ENCODE peak calls at places on chromosomes 11 and 22, in seven cellular contexts. V is WTC11, P is HCT116, J is H1, L is HepG2, Y is K562, M is GM12878. S is an unnamed sample.

GRCh38 chr22:47218671-47219070 is 456.2 kb downstream of the TBC1D22A start:
- DNase-seq in V (no peak), P (no peak), J (no peak), L (no peak), Y (no peak), M (no peak), S (no peak)

GRCh38 chr11:76629853-76630599 is 40.5 kb downstream of the LRRC32 start:
- DNase-seq in V (no peak), P (no peak), J (no peak), L (no peak), Y (no peak), M (no peak), S (no peak)

GRCh38 chr11:27973851-27974536 is 134.0 kb downstream of the KIF18A start:
- DNase-seq in V (no peak), P (no peak), J (no peak), L (no peak), Y (no peak), M (no peak), S (no peak)

GRCh38 chr22:36439481-36440271 is 41.8 kb downstream of the TXN2 start:
- DNase-seq in V (no peak), P (no peak), J (no peak), L (peak), Y (peak), M (no peak), S (peak)

GRCh38 chr22:46026907-46027218 is 49.9 kb upstream of the WNT7B start:
- DNase-seq in V (no peak), P (no peak), J (no peak), L (no peak), Y (no peak), M (no peak), S (no peak)

GRCh38 chr11:66068923-66069714 is 953 bp upstream of the PACS1 start:
- DNase-seq in V (peak), P (no peak), J (peak), L (peak), Y (no peak), M (no peak), S (no peak)

GRCh38 chr11:115606223-115607220 is 102.3 kb upstream of the CADM1 start:
- DNase-seq in V (no peak), P (no peak), J (no peak), L (no peak), Y (no peak), M (no peak), S (no peak)

GRCh38 chr11:93733474-93733873 is 7.8 kb downstream of the TAF1D start:
- DNase-seq in V (no peak), P (no peak), J (no peak), L (no peak), Y (no peak), M (no peak), S (no peak)

GRCh38 chr11:123304828-123305530 is 109.9 kb upstream of the CLMP start:
- DNase-seq in V (no peak), P (no peak), J (no peak), L (no peak), Y (no peak), M (no peak), S (no peak)

GRCh38 chr22:23161029-23161428 is 15.8 kb downstream of the RAB36 start:
- DNase-seq in V (no peak), P (no peak), J (no peak), L (no peak), Y (no peak), M (no peak), S (no peak)

GRCh38 chr22:23164091-23164490 is 16.2 kb upstream of the BCR start:
- DNase-seq in V (no peak), P (no peak), J (no peak), L (no peak), Y (no peak), M (no peak), S (no peak)

GRCh38 chr22:23161574-23161973 is 16.3 kb downstream of the RAB36 start:
- DNase-seq in V (no peak), P (no peak), J (no peak), L (no peak), Y (no peak), M (no peak), S (no peak)

GRCh38 chr22:23166038-23166831 is 14.1 kb upstream of the BCR start:
- DNase-seq in V (no peak), P (no peak), J (no peak), L (no peak), Y (no peak), M (no peak), S (no peak)

DNA sequence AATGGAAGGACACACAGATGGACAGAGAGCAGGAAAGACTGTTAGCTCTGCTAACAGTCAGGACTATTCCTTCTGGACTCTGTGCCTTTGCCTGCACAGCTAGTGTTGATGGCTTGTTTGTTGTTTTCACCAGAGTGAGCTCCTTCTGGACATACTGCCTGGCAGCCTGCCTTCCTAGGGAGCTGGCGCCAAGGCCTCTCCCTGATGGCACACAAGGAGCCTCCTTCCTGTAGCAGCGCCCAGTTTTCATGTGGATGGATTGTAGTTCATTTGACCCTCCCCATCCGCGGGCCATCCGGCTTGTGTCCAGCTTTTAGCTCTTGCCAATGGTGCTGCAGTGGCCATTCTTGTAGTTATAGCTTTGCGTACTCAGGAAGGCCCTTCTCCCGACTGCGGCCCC is 16.6 kb upstream of the BCR start:
- DNase-seq in V (no peak), P (no peak), J (no peak), L (no peak), Y (no peak), M (no peak), S (no peak)
- TF ChIP-seq SP1 in V (no peak), P (no peak), J (no peak), L (no peak), Y (no peak), M (no peak), S (no peak)

GRCh38 chr22:39349967-39350802 is at the start of gene SYNGR1:
- DNase-seq in V (peak), P (no peak), J (no peak), L (no peak), Y (peak), M (no peak), S (peak)
- TF ChIP-seq SP1 in V (peak), P (no peak), J (no peak), L (no peak), Y (no peak), M (no peak), S (no peak)

GRCh38 chr22:44023404-44024287 is 456 bp upstream of the PARVB start:
- DNase-seq in V (peak), P (no peak), J (peak), L (no peak), Y (peak), M (no peak), S (peak)

GRCh38 chr22:44026066-44026629 is 2.0 kb downstream of the PARVB start:
- DNase-seq in V (no peak), P (no peak), J (no peak), L (no peak), Y (no peak), M (no peak), S (no peak)

GRCh38 chr22:44025171-44026065 is 1.3 kb downstream of the PARVB start:
- DNase-seq in V (no peak), P (no peak), J (no peak), L (no peak), Y (peak), M (peak), S (no peak)

GRCh38 chr22:44026630-44027511 is 2.8 kb downstream of the PARVB start:
- DNase-seq in V (no peak), P (no peak), J (no peak), L (no peak), Y (peak), M (peak), S (no peak)

DNA sequence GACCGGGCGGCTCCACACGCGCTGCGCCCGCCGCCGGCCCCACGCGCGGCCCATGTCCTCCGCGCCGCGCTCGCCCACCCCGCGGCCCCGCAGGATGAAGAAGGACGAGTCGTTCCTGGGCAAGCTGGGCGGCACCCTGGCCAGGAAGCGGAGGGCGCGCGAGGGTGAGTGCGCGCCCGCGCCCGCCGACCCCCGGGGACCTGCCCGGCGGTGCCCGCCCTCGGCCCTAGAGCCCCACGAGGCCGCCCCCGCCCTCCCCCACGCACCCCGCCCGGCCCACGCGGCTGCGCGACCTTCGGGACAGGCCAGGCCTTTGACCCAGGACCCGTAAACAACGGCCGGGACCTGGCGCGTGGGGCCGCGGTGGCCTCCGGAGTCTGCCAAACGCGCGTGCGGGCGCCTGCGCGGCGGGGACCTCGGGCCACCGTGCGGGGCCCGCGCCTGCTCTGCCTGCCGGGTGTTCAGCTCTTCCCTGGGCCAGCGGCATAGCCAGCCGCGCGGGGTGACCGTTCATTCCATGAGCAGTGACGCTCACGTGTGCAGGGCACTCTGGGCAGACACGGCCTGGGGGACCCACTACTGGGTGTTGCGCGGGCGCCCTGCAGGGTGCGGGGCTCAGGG is at the start of gene PARVB:
- DNase-seq in V (peak), P (no peak), J (peak), L (no peak), Y (peak), M (no peak), S (peak)
- TF ChIP-seq SP1 in V (no peak), P (no peak), J (no peak), L (no peak), Y (no peak), M (no peak), S (no peak)

GRCh38 chr11:117980280-117980679 is 5.9 kb upstream of the IL10RA start:
- DNase-seq in V (no peak), P (no peak), J (peak), L (no peak), Y (no peak), M (no peak), S (no peak)

GRCh38 chr11:117980716-117981115 is 5.5 kb upstream of the IL10RA start:
- DNase-seq in V (no peak), P (no peak), J (no peak), L (no peak), Y (no peak), M (no peak), S (no peak)

GRCh38 chr11:117976445-117976844 is 9.7 kb upstream of the IL10RA start:
- DNase-seq in V (no peak), P (no peak), J (no peak), L (no peak), Y (no peak), M (no peak), S (no peak)

GRCh38 chr11:117978982-117979381 is 7.2 kb upstream of the IL10RA start:
- DNase-seq in V (no peak), P (no peak), J (no peak), L (no peak), Y (peak), M (no peak), S (no peak)

DNA sequence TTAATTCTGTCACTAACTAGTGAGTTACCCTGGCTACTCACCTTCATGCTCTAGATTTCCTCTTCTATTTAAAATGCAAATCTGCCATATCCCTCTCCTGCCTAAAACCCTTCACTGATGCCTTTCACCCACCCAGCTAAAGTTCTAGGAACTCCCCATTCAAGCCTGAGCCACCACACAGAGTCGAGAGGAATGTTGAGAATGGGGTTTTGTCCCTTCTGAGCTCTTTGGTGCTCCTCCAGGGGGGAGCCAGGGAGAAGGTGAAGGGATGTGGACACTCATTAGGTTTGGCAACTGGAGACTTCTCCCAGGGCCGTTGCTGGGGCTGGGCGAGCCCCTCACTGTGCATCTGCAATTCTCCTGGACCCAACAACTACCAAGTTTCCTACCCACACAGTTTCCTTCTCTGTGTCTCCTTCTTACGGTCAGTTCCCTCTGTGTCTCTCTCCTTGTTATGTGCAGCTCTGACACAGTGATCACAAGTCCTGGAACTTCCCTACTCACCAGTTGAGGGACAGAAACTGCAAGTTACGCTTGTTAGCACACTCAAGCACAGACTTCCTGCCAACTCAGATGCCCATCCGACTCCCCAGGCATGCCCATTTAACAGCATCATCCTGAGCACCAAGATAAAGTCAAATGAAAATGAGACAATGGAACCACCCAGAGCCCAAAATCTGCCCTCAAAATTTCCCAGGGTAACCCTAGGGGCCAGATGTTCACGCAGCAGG is 6.5 kb upstream of the IL10RA start:
- DNase-seq in V (no peak), P (no peak), J (peak), L (no peak), Y (peak), M (peak), S (no peak)
- TF ChIP-seq SP1 in V (no peak), P (no peak), J (no peak), L (no peak), Y (no peak), M (no peak), S (no peak)

DNA sequence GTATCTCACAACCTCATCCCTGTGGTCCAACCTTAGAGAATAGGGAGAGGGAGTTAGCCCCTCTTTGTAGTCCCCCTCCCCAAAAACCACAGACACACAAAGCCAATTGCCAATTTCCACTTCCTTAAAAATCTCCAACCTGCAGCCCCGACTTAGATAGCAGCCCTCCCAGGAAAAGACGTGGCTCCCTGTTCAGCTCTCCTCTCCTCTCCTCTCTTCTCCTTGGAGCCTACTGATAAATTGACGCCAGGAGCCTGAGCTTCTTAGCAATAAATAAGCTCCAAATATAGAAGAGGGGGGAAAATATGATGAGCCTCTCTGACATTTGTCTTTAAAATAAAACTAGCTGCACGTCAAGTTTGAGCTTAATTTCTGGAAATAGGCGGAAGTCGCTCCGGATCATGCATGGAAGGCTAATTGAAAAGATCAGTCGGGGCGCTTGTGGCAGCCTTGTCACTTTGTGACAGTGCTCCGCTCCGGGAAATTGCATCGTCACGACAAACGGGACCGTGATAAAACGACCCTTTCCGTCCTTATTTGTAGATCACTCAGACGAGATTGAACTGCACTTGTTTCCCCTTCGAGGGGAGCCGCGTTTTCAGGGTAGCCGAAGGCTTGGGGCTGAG is 7.2 kb downstream of the PAX6 start:
- DNase-seq in V (no peak), P (no peak), J (no peak), L (no peak), Y (no peak), M (no peak), S (no peak)
- TF ChIP-seq SP1 in V (no peak), P (no peak), J (peak), L (no peak), Y (no peak), M (no peak), S (no peak)

GRCh38 chr11:119743041-119743440 is 14.0 kb upstream of the NECTIN1 start:
- DNase-seq in V (no peak), P (no peak), J (no peak), L (no peak), Y (no peak), M (no peak), S (no peak)

GRCh38 chr11:119745776-119746535 is 17.0 kb upstream of the NECTIN1 start:
- DNase-seq in V (no peak), P (no peak), J (no peak), L (no peak), Y (no peak), M (no peak), S (no peak)

GRCh38 chr11:119742263-119742861 is 13.4 kb upstream of the NECTIN1 start:
- DNase-seq in V (peak), P (no peak), J (peak), L (no peak), Y (no peak), M (no peak), S (no peak)

GRCh38 chr11:119745112-119745511 is 16.1 kb upstream of the NECTIN1 start:
- DNase-seq in V (no peak), P (no peak), J (no peak), L (no peak), Y (no peak), M (no peak), S (no peak)

DNA sequence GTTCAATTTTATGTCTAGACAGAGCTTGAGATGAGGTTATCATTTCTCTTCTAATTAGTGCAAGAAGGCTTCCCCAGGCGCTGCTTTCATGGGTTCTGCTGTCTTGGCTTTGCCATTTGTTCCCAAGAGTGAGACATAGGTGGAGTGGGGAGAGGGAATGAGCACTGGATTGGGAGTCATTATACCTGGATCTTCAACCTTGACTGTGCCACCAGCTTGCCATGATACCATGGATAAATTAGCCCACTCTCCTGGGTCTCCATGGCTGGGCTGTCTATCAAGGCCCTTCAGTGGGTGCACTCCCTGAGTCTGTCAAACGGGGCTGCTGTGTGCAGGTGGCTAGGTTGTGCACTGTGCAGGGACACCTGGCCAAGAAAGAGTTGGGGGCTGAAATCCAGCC is 15.6 kb upstream of the NECTIN1 start:
- DNase-seq in V (no peak), P (no peak), J (no peak), L (no peak), Y (no peak), M (no peak), S (no peak)
- TF ChIP-seq SP1 in V (no peak), P (no peak), J (no peak), L (no peak), Y (no peak), M (no peak), S (no peak)

GRCh38 chr11:69014936-69015549 is 2.0 kb upstream of the MRGPRF start:
- DNase-seq in V (no peak), P (no peak), J (no peak), L (no peak), Y (no peak), M (no peak), S (no peak)

GRCh38 chr11:69011624-69012091 is 1.4 kb downstream of the MRGPRF start:
- DNase-seq in V (no peak), P (no peak), J (no peak), L (no peak), Y (no peak), M (no peak), S (no peak)

GRCh38 chr11:69013009-69013951 is at the start of gene MRGPRF:
- DNase-seq in V (peak), P (no peak), J (peak), L (no peak), Y (no peak), M (no peak), S (no peak)

GRCh38 chr11:69012092-69013008 is 696 bp downstream of the MRGPRF start:
- DNase-seq in V (no peak), P (no peak), J (peak), L (no peak), Y (no peak), M (no peak), S (no peak)

DNA sequence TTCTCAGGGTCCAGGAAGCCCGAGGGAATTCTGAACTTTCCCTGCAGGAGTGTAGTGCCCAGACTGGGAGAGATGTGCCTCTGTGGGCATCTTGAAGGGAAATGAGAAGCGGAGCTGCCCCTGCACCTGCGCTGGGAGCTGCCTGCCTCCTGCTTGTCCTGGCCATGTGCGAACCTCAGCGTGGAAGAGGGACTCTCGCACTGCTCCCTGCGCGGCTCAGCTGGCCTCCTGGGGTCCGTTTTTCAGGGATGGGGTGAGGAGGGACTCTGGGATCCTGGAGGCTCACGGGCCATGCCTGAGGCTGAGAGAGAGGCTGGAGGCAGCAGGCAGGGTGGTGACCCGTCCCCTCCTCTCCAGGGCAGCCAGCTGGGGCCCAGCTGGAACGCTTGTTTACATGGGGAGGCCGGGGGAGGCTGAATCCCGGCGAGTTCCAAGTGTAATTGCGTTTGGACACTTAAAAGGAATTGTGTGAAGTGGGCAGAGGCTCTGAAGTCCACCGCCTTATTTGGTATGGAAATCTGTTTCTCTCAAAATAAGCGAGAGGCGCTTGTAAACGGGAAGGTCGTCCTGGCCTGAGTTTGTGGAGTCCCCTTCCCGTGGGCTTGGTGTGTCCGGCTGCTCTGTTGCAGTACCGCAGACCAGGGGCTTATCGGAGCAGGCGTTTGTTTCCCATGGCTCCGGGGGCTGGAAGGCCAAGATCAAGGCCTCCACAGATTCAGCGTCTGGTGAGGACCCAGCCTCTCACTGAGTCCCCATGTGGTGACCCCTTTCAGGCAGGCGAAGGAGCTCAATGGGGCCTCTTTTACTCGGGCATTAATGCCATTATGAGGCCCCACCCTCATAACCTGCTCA is 1.3 kb upstream of the MRGPRF start:
- DNase-seq in V (no peak), P (no peak), J (peak), L (peak), Y (no peak), M (no peak), S (no peak)
- TF ChIP-seq SP1 in V (no peak), P (no peak), J (no peak), L (no peak), Y (no peak), M (no peak), S (no peak)

S was measured in HEK293T.